ENCODE peak calls at places on chromosomes 7 and 10, in seven cellular contexts. One of them, this sample, is unnamed.
A peak's percentile ranks its signal among the peaks of the same experiment; 100 is the strongest.

GRCh38 chr10:88152720-88153119 is 289.3 kb downstream of the PTEN start:
- DNase-seq in RWPE1: peak; percentile 90
- DNase-seq in fibroblast of lung: peak; percentile 97
- DNase-seq in OCI-M1: no peak
- DNase-seq in posterior cingulate gyrus: no peak
- DNase-seq in Panc1: no peak
- DNase-seq in NCI-H1105: no peak
- DNase-seq in this sample: peak; percentile 97

GRCh38 chr10:86730227-86730626 is 26.2 kb upstream of the BMPR1A start:
- DNase-seq in RWPE1: no peak
- DNase-seq in fibroblast of lung: no peak
- DNase-seq in OCI-M1: no peak
- DNase-seq in posterior cingulate gyrus: peak; percentile 82
- DNase-seq in Panc1: no peak
- DNase-seq in NCI-H1105: peak; percentile 6
- DNase-seq in this sample: no peak

GRCh38 chr10:113139695-113140094 is 189.6 kb downstream of the TCF7L2 start:
- DNase-seq in RWPE1: no peak
- DNase-seq in fibroblast of lung: peak; percentile 27
- DNase-seq in OCI-M1: peak; percentile 14
- DNase-seq in posterior cingulate gyrus: no peak
- DNase-seq in Panc1: no peak
- DNase-seq in NCI-H1105: no peak
- DNase-seq in this sample: peak; percentile 60

GRCh38 chr7:95536656-95537311 is 51.0 kb downstream of the ASB4 start:
- DNase-seq in RWPE1: no peak
- DNase-seq in fibroblast of lung: no peak
- DNase-seq in OCI-M1: no peak
- DNase-seq in posterior cingulate gyrus: no peak
- DNase-seq in Panc1: no peak
- DNase-seq in NCI-H1105: no peak
- DNase-seq in this sample: no peak

GRCh38 chr7:22565315-22565811 is 65.4 kb upstream of the STEAP1B start:
- DNase-seq in RWPE1: peak; percentile 67
- DNase-seq in fibroblast of lung: peak; percentile 94
- DNase-seq in OCI-M1: peak; percentile 54
- DNase-seq in posterior cingulate gyrus: no peak
- DNase-seq in Panc1: peak; percentile 66
- DNase-seq in NCI-H1105: no peak
- DNase-seq in this sample: peak; percentile 27

GRCh38 chr7:24715661-24716479 is 41.4 kb downstream of the GSDME start:
- DNase-seq in RWPE1: no peak
- DNase-seq in fibroblast of lung: peak; percentile 56
- DNase-seq in OCI-M1: no peak
- DNase-seq in posterior cingulate gyrus: peak; percentile 91
- DNase-seq in Panc1: peak; percentile 25
- DNase-seq in NCI-H1105: no peak
- DNase-seq in this sample: peak; percentile 44

GRCh38 chr7:155584261-155584660 is 37.9 kb upstream of the CNPY1 start:
- DNase-seq in RWPE1: no peak
- DNase-seq in fibroblast of lung: no peak
- DNase-seq in OCI-M1: no peak
- DNase-seq in posterior cingulate gyrus: peak; percentile 71
- DNase-seq in Panc1: no peak
- DNase-seq in NCI-H1105: no peak
- DNase-seq in this sample: no peak

GRCh38 chr7:87591211-87591610 is 9.5 kb downstream of the ABCB1 start:
- DNase-seq in RWPE1: no peak
- DNase-seq in fibroblast of lung: no peak
- DNase-seq in OCI-M1: no peak
- DNase-seq in posterior cingulate gyrus: no peak
- DNase-seq in Panc1: no peak
- DNase-seq in NCI-H1105: no peak
- DNase-seq in this sample: no peak

GRCh38 chr7:71131753-71132520 is at the start of gene GALNT17:
- DNase-seq in RWPE1: no peak
- DNase-seq in fibroblast of lung: peak; percentile 11
- DNase-seq in OCI-M1: no peak
- DNase-seq in posterior cingulate gyrus: peak; percentile 90
- DNase-seq in Panc1: no peak
- DNase-seq in NCI-H1105: peak; percentile 27
- DNase-seq in this sample: no peak

GRCh38 chr7:149496642-149497391 is 792 bp downstream of the ZNF746 start:
- DNase-seq in RWPE1: peak; percentile 7
- DNase-seq in fibroblast of lung: peak; percentile 42
- DNase-seq in OCI-M1: peak; percentile 1
- DNase-seq in posterior cingulate gyrus: no peak
- DNase-seq in Panc1: no peak
- DNase-seq in NCI-H1105: no peak
- DNase-seq in this sample: peak; percentile 73

GRCh38 chr10:130341325-130341724 is 205.1 kb downstream of the GLRX3 start:
- DNase-seq in RWPE1: no peak
- DNase-seq in fibroblast of lung: no peak
- DNase-seq in OCI-M1: peak; percentile 28
- DNase-seq in posterior cingulate gyrus: peak; percentile 91
- DNase-seq in Panc1: no peak
- DNase-seq in NCI-H1105: no peak
- DNase-seq in this sample: no peak

GRCh38 chr10:3676564-3676963 is 108.4 kb downstream of the KLF6 start:
- DNase-seq in RWPE1: no peak
- DNase-seq in fibroblast of lung: no peak
- DNase-seq in OCI-M1: no peak
- DNase-seq in posterior cingulate gyrus: no peak
- DNase-seq in Panc1: no peak
- DNase-seq in NCI-H1105: no peak
- DNase-seq in this sample: no peak

GRCh38 chr10:131514454-131514853 is 202.9 kb upstream of the TCERG1L start:
- DNase-seq in RWPE1: peak; percentile 50
- DNase-seq in fibroblast of lung: no peak
- DNase-seq in OCI-M1: peak; percentile 36
- DNase-seq in posterior cingulate gyrus: peak; percentile 78
- DNase-seq in Panc1: no peak
- DNase-seq in NCI-H1105: no peak
- DNase-seq in this sample: no peak

GRCh38 chr7:139358541-139359365 is 941 bp upstream of the LUC7L2 start:
- DNase-seq in RWPE1: peak; percentile 13
- DNase-seq in fibroblast of lung: peak; percentile 25
- DNase-seq in OCI-M1: peak; percentile 66
- DNase-seq in posterior cingulate gyrus: peak; percentile 87
- DNase-seq in Panc1: peak; percentile 33
- DNase-seq in NCI-H1105: peak; percentile 58
- DNase-seq in this sample: no peak

GRCh38 chr10:113111260-113111659 is 161.2 kb downstream of the TCF7L2 start:
- DNase-seq in RWPE1: no peak
- DNase-seq in fibroblast of lung: no peak
- DNase-seq in OCI-M1: no peak
- DNase-seq in posterior cingulate gyrus: no peak
- DNase-seq in Panc1: no peak
- DNase-seq in NCI-H1105: no peak
- DNase-seq in this sample: no peak

GRCh38 chr10:2882628-2883027 is 184.7 kb upstream of the PFKP start:
- DNase-seq in RWPE1: no peak
- DNase-seq in fibroblast of lung: no peak
- DNase-seq in OCI-M1: no peak
- DNase-seq in posterior cingulate gyrus: no peak
- DNase-seq in Panc1: no peak
- DNase-seq in NCI-H1105: no peak
- DNase-seq in this sample: no peak

GRCh38 chr7:39271386-39271785 is 293.7 kb downstream of the POU6F2 start:
- DNase-seq in RWPE1: no peak
- DNase-seq in fibroblast of lung: no peak
- DNase-seq in OCI-M1: no peak
- DNase-seq in posterior cingulate gyrus: peak; percentile 94
- DNase-seq in Panc1: no peak
- DNase-seq in NCI-H1105: peak; percentile 73
- DNase-seq in this sample: peak; percentile 15

GRCh38 chr7:96495751-96496216 is 173.9 kb upstream of the SLC25A13 start:
- DNase-seq in RWPE1: no peak
- DNase-seq in fibroblast of lung: no peak
- DNase-seq in OCI-M1: no peak
- DNase-seq in posterior cingulate gyrus: no peak
- DNase-seq in Panc1: no peak
- DNase-seq in NCI-H1105: peak; percentile 74
- DNase-seq in this sample: peak; percentile 34

GRCh38 chr7:30062587-30062986 is 34.4 kb downstream of the PLEKHA8 start:
- DNase-seq in RWPE1: peak; percentile 62
- DNase-seq in fibroblast of lung: peak; percentile 27
- DNase-seq in OCI-M1: peak; percentile 19
- DNase-seq in posterior cingulate gyrus: no peak
- DNase-seq in Panc1: peak; percentile 17
- DNase-seq in NCI-H1105: peak; percentile 21
- DNase-seq in this sample: peak; percentile 77

GRCh38 chr7:77687747-77688144 is 8.5 kb upstream of the RSBN1L start:
- DNase-seq in RWPE1: no peak
- DNase-seq in fibroblast of lung: no peak
- DNase-seq in OCI-M1: no peak
- DNase-seq in posterior cingulate gyrus: no peak
- DNase-seq in Panc1: no peak
- DNase-seq in NCI-H1105: no peak
- DNase-seq in this sample: no peak

GRCh38 chr7:124056234-124056633 is 23.4 kb upstream of the TMEM229A start:
- DNase-seq in RWPE1: no peak
- DNase-seq in fibroblast of lung: no peak
- DNase-seq in OCI-M1: no peak
- DNase-seq in posterior cingulate gyrus: no peak
- DNase-seq in Panc1: no peak
- DNase-seq in NCI-H1105: no peak
- DNase-seq in this sample: no peak

GRCh38 chr7:6271091-6271658 is 1.2 kb downstream of the CYTH3 start:
- DNase-seq in RWPE1: peak; percentile 75
- DNase-seq in fibroblast of lung: peak; percentile 58
- DNase-seq in OCI-M1: peak; percentile 25
- DNase-seq in posterior cingulate gyrus: peak; percentile 95
- DNase-seq in Panc1: no peak
- DNase-seq in NCI-H1105: peak; percentile 44
- DNase-seq in this sample: peak; percentile 91

GRCh38 chr7:46220066-46220630 is 299.1 kb upstream of the IGFBP3 start:
- DNase-seq in RWPE1: peak; percentile 92
- DNase-seq in fibroblast of lung: peak; percentile 51
- DNase-seq in OCI-M1: no peak
- DNase-seq in posterior cingulate gyrus: no peak
- DNase-seq in Panc1: no peak
- DNase-seq in NCI-H1105: no peak
- DNase-seq in this sample: no peak

GRCh38 chr7:54904130-54904529 is 114.7 kb upstream of the EGFR start:
- DNase-seq in RWPE1: no peak
- DNase-seq in fibroblast of lung: peak; percentile 80
- DNase-seq in OCI-M1: no peak
- DNase-seq in posterior cingulate gyrus: no peak
- DNase-seq in Panc1: no peak
- DNase-seq in NCI-H1105: no peak
- DNase-seq in this sample: peak; percentile 95

GRCh38 chr10:6953131-6953834 is 373.2 kb upstream of the PRKCQ start:
- DNase-seq in RWPE1: no peak
- DNase-seq in fibroblast of lung: no peak
- DNase-seq in OCI-M1: no peak
- DNase-seq in posterior cingulate gyrus: no peak
- DNase-seq in Panc1: no peak
- DNase-seq in NCI-H1105: no peak
- DNase-seq in this sample: no peak

GRCh38 chr7:69052447-69052846 is 545.8 kb upstream of the AUTS2 start:
- DNase-seq in RWPE1: no peak
- DNase-seq in fibroblast of lung: no peak
- DNase-seq in OCI-M1: no peak
- DNase-seq in posterior cingulate gyrus: no peak
- DNase-seq in Panc1: no peak
- DNase-seq in NCI-H1105: no peak
- DNase-seq in this sample: no peak

This sample was measured in adipocyte.